ENCODE peak calls at places on chromosomes 7 and 10, in five cellular contexts. F, Z, R, H and I are unnamed samples. For H3K27me3 and H3K36me3, the result is how much of the 10 kb centered on the place peaks cover.

GRCh38 chr7:91852263-91852741 is 28.2 kb downstream of the MTERF1 start:
- DNase-seq in Z (peak), H (no peak), F (no peak), R (peak), I (no peak)

GRCh38 chr7:85600425-85600824 is 413.6 kb upstream of the SEMA3D start:
- DNase-seq in F (no peak), R (peak), Z (no peak), H (no peak), I (no peak)

GRCh38 chr7:86999737-87000136 is 59.7 kb downstream of the ELAPOR2 start:
- DNase-seq in R (no peak), Z (no peak), F (no peak), H (no peak), I (no peak)

GRCh38 chr10:113199459-113199858 is 249.4 kb downstream of the TCF7L2 start:
- DNase-seq in H (no peak), F (no peak), R (no peak), Z (no peak), I (no peak)

GRCh38 chr10:114479307-114479706 is 75.0 kb upstream of the AFAP1L2 start:
- DNase-seq in H (peak), F (no peak), R (peak), Z (no peak), I (no peak)

GRCh38 chr7:22174574-22174953 is 182.4 kb downstream of the RAPGEF5 start:
- DNase-seq in Z (no peak), H (no peak), R (no peak), F (no peak), I (no peak)

GRCh38 chr10:125707852-125708468 is 11.5 kb upstream of the EDRF1 start:
- DNase-seq in Z (no peak), R (peak), F (no peak), H (no peak), I (no peak)

GRCh38 chr7:20330797-20331230 is at the start of gene ITGB8:
- DNase-seq in R (peak), Z (peak), H (peak), F (peak), I (peak)

GRCh38 chr7:17952387-17952786 is 12.1 kb upstream of the SNX13 start:
- DNase-seq in F (no peak), Z (no peak), R (no peak), H (no peak), I (no peak)

GRCh38 chr7:100489824-100490223 is 6.1 kb downstream of the NYAP1 start:
- DNase-seq in R (peak), H (no peak), F (no peak), Z (peak), I (no peak)
- H3K27me3 ChIP-seq in R (under half), H (under half), F (under half), Z (under half), I (under half)

GRCh38 chr7:98970031-98970615 is 91.8 kb downstream of the TRRAP start:
- DNase-seq in F (no peak), H (no peak), Z (no peak), R (no peak), I (no peak)
- H3K36me3 ChIP-seq in F (half or more), H (half or more), Z (under half), R (half or more), I (half or more)

GRCh38 chr7:7902845-7903244 is 65.8 kb upstream of the GLCCI1 start:
- DNase-seq in R (peak), H (no peak), Z (no peak), F (no peak), I (no peak)

GRCh38 chr7:7897509-7897908 is 71.1 kb upstream of the GLCCI1 start:
- DNase-seq in H (no peak), F (no peak), Z (no peak), R (no peak), I (no peak)

GRCh38 chr7:7895004-7895650 is 73.5 kb upstream of the GLCCI1 start:
- DNase-seq in H (no peak), F (no peak), R (no peak), Z (no peak), I (no peak)

GRCh38 chr7:7895754-7896153 is 72.8 kb upstream of the GLCCI1 start:
- DNase-seq in H (no peak), Z (no peak), F (no peak), R (no peak), I (no peak)

GRCh38 chr7:7898155-7898554 is 70.4 kb upstream of the GLCCI1 start:
- DNase-seq in F (no peak), H (no peak), R (no peak), Z (no peak), I (no peak)
- H3K27me3 ChIP-seq in F (under half), H (under half), R (under half), Z (under half), I (under half)

GRCh38 chr10:87760195-87760905 is 57.7 kb downstream of the ATAD1 start:
- DNase-seq in Z (no peak), R (no peak), H (no peak), F (no peak), I (no peak)
- H3K36me3 ChIP-seq in Z (under half), R (under half), H (under half), F (under half), I (under half)

GRCh38 chr10:131745591-131745990 is 155.2 kb upstream of the PPP2R2D start:
- DNase-seq in H (no peak), R (no peak), Z (no peak), F (peak), I (no peak)
- H3K27me3 ChIP-seq in H (under half), R (under half), Z (under half), F (under half), I (under half)

DNA sequence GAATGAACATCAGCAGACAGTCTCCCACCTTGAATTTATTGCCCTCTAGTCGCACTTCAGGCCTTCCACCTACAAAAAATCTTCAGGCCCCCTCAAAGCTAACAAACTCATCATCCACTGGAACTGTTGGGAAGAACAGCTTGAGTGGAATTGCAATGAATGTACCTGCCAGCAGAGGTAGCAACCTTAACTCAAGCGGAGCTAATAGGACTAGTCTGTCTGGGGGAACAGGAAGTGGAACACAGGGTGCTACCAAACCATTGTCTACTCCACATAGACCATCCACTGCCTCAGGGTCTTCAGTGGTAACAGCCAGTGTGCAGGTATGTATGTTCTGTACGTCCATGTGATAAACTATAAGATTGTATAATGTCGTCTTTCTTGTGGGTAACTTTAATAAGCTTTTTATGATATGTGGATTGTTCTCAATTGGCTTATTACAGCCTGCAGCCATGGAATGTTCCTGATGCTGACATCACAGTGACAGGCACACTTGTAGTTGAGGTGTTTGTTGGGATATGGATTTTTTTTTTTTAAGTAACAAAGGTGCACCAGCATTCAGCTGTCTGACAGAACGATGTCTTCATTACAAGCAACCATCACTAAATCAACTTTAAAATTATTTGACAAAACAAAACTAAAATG is 53.3 kb downstream of the UBN2 start:
- DNase-seq in H (no peak), Z (no peak), R (no peak), F (no peak), I (no peak)
- H3K36me3 ChIP-seq in H (half or more), Z (under half), R (under half), F (under half), I (under half)

GRCh38 chr10:80372675-80373074 is 16.1 kb downstream of the DYDC2 start:
- DNase-seq in R (no peak), F (no peak), H (no peak), Z (no peak), I (no peak)

GRCh38 chr10:80365510-80365909 is 8.9 kb downstream of the DYDC2 start:
- DNase-seq in F (no peak), H (no peak), R (no peak), Z (no peak), I (no peak)

GRCh38 chr10:80373566-80373965 is 17.0 kb downstream of the DYDC2 start:
- DNase-seq in F (no peak), R (no peak), H (no peak), Z (no peak), I (no peak)

GRCh38 chr10:80371462-80371861 is 14.9 kb downstream of the DYDC2 start:
- DNase-seq in F (no peak), H (no peak), R (no peak), Z (no peak), I (no peak)
- H3K27me3 ChIP-seq in F (under half), H (under half), R (under half), Z (under half), I (under half)

DNA sequence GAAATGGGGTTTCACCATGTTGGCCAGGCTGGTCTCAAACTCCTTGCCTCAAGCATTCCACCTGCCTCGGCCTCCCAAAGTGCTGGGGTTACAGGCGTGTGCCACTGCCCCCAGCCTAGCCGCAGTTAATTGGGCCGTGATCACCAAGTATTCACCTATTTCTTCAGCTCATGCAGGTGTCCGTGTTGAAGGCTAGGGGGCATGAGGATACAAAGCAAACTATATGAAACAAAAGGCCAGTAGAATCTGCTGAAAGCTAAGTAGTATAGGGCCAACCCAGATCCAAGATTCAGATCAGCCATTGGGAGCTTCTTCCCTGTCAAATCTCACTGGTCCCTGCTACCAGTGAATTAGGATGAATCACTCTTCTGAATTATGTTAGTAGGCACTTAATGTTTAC is 73.4 kb downstream of the LRRC4 start:
- DNase-seq in F (no peak), Z (peak), R (no peak), H (no peak), I (no peak)
- H3K36me3 ChIP-seq in F (under half), Z (under half), R (under half), H (under half), I (under half)